ENCODE peak calls at places on chromosome 14, in six cellular contexts. One of them, this sample, is unnamed.

GRCh38 chr14:104510794-104511611 is 68.6 kb upstream of the C14orf180 start:
- DNase-seq in activated CD4-positive, alpha-beta T cell treated with anti-CD3 and anti-CD28 coated beads for 1 hour: no peak
- DNase-seq in dermis blood vessel endothelial cell: no peak
- DNase-seq in activated CD8-positive, alpha-beta T cell treated with anti-CD3 and anti-CD28 coated beads, Interleukin-2, amount 10 ng/mL, durations not matched to agents 7 days and 5 days: no peak
- DNase-seq in stimulated activated CD4-positive, alpha-beta T cell treated with anti-CD3 and anti-CD28 coated beads, Interleukin-12 subunit alpha, Interleukin-12 subunit beta, amount 100 ng/mL, for 4 hours: no peak
- DNase-seq in stimulated activated naive CD8-positive, alpha-beta T cell treated with anti-CD3 and anti-CD28 coated beads, Interleukin-15, Interleukin-2, amounts not matched to agents 100 U/mL and 50 U/mL, for 24 hours: no peak
- DNase-seq in this sample: no peak

GRCh38 chr14:87149583-87150354 is 843.2 kb downstream of the GALC start:
- DNase-seq in activated CD4-positive, alpha-beta T cell treated with anti-CD3 and anti-CD28 coated beads for 1 hour: no peak
- DNase-seq in activated CD8-positive, alpha-beta T cell treated with anti-CD3 and anti-CD28 coated beads, Interleukin-2, amount 10 ng/mL, durations not matched to agents 7 days and 5 days: no peak
- DNase-seq in dermis blood vessel endothelial cell: no peak
- DNase-seq in stimulated activated naive CD8-positive, alpha-beta T cell treated with anti-CD3 and anti-CD28 coated beads, Interleukin-15, Interleukin-2, amounts not matched to agents 100 U/mL and 50 U/mL, for 24 hours: no peak
- DNase-seq in stimulated activated CD4-positive, alpha-beta T cell treated with anti-CD3 and anti-CD28 coated beads, Interleukin-12 subunit alpha, Interleukin-12 subunit beta, amount 100 ng/mL, for 4 hours: no peak
- DNase-seq in this sample: no peak

GRCh38 chr14:96058606-96059200 is 19.5 kb downstream of the C14orf132 start:
- DNase-seq in activated CD4-positive, alpha-beta T cell treated with anti-CD3 and anti-CD28 coated beads for 1 hour: no peak
- DNase-seq in stimulated activated naive CD8-positive, alpha-beta T cell treated with anti-CD3 and anti-CD28 coated beads, Interleukin-15, Interleukin-2, amounts not matched to agents 100 U/mL and 50 U/mL, for 24 hours: no peak
- DNase-seq in activated CD8-positive, alpha-beta T cell treated with anti-CD3 and anti-CD28 coated beads, Interleukin-2, amount 10 ng/mL, durations not matched to agents 7 days and 5 days: no peak
- DNase-seq in dermis blood vessel endothelial cell: no peak
- DNase-seq in stimulated activated CD4-positive, alpha-beta T cell treated with anti-CD3 and anti-CD28 coated beads, Interleukin-12 subunit alpha, Interleukin-12 subunit beta, amount 100 ng/mL, for 4 hours: no peak
- DNase-seq in this sample: no peak

GRCh38 chr14:37903561-37904191 is 304.0 kb upstream of the SSTR1 start:
- DNase-seq in stimulated activated CD4-positive, alpha-beta T cell treated with anti-CD3 and anti-CD28 coated beads, Interleukin-12 subunit alpha, Interleukin-12 subunit beta, amount 100 ng/mL, for 4 hours: no peak
- DNase-seq in stimulated activated naive CD8-positive, alpha-beta T cell treated with anti-CD3 and anti-CD28 coated beads, Interleukin-15, Interleukin-2, amounts not matched to agents 100 U/mL and 50 U/mL, for 24 hours: peak; percentile 6
- DNase-seq in activated CD8-positive, alpha-beta T cell treated with anti-CD3 and anti-CD28 coated beads, Interleukin-2, amount 10 ng/mL, durations not matched to agents 7 days and 5 days: no peak
- DNase-seq in dermis blood vessel endothelial cell: peak; percentile 68
- DNase-seq in activated CD4-positive, alpha-beta T cell treated with anti-CD3 and anti-CD28 coated beads for 1 hour: no peak
- DNase-seq in this sample: no peak

GRCh38 chr14:102539544-102540309 is 30.2 kb upstream of the ANKRD9 start:
- DNase-seq in stimulated activated naive CD8-positive, alpha-beta T cell treated with anti-CD3 and anti-CD28 coated beads, Interleukin-15, Interleukin-2, amounts not matched to agents 100 U/mL and 50 U/mL, for 24 hours: no peak
- DNase-seq in activated CD4-positive, alpha-beta T cell treated with anti-CD3 and anti-CD28 coated beads for 1 hour: no peak
- DNase-seq in stimulated activated CD4-positive, alpha-beta T cell treated with anti-CD3 and anti-CD28 coated beads, Interleukin-12 subunit alpha, Interleukin-12 subunit beta, amount 100 ng/mL, for 4 hours: no peak
- DNase-seq in activated CD8-positive, alpha-beta T cell treated with anti-CD3 and anti-CD28 coated beads, Interleukin-2, amount 10 ng/mL, durations not matched to agents 7 days and 5 days: no peak
- DNase-seq in dermis blood vessel endothelial cell: peak; percentile 69
- DNase-seq in this sample: no peak

GRCh38 chr14:29637406-29637805 is 290.2 kb downstream of the PRKD1 start:
- DNase-seq in activated CD8-positive, alpha-beta T cell treated with anti-CD3 and anti-CD28 coated beads, Interleukin-2, amount 10 ng/mL, durations not matched to agents 7 days and 5 days: no peak
- DNase-seq in dermis blood vessel endothelial cell: peak; percentile 69
- DNase-seq in activated CD4-positive, alpha-beta T cell treated with anti-CD3 and anti-CD28 coated beads for 1 hour: no peak
- DNase-seq in stimulated activated naive CD8-positive, alpha-beta T cell treated with anti-CD3 and anti-CD28 coated beads, Interleukin-15, Interleukin-2, amounts not matched to agents 100 U/mL and 50 U/mL, for 24 hours: no peak
- DNase-seq in stimulated activated CD4-positive, alpha-beta T cell treated with anti-CD3 and anti-CD28 coated beads, Interleukin-12 subunit alpha, Interleukin-12 subunit beta, amount 100 ng/mL, for 4 hours: no peak
- DNase-seq in this sample: no peak

GRCh38 chr14:55505846-55506245 is 65.4 kb upstream of the TBPL2 start:
- DNase-seq in activated CD4-positive, alpha-beta T cell treated with anti-CD3 and anti-CD28 coated beads for 1 hour: no peak
- DNase-seq in stimulated activated naive CD8-positive, alpha-beta T cell treated with anti-CD3 and anti-CD28 coated beads, Interleukin-15, Interleukin-2, amounts not matched to agents 100 U/mL and 50 U/mL, for 24 hours: no peak
- DNase-seq in activated CD8-positive, alpha-beta T cell treated with anti-CD3 and anti-CD28 coated beads, Interleukin-2, amount 10 ng/mL, durations not matched to agents 7 days and 5 days: no peak
- DNase-seq in dermis blood vessel endothelial cell: no peak
- DNase-seq in stimulated activated CD4-positive, alpha-beta T cell treated with anti-CD3 and anti-CD28 coated beads, Interleukin-12 subunit alpha, Interleukin-12 subunit beta, amount 100 ng/mL, for 4 hours: no peak
- DNase-seq in this sample: no peak

GRCh38 chr14:92986254-92987147 is 63.6 kb downstream of the CHGA start:
- DNase-seq in activated CD8-positive, alpha-beta T cell treated with anti-CD3 and anti-CD28 coated beads, Interleukin-2, amount 10 ng/mL, durations not matched to agents 7 days and 5 days: no peak
- DNase-seq in stimulated activated naive CD8-positive, alpha-beta T cell treated with anti-CD3 and anti-CD28 coated beads, Interleukin-15, Interleukin-2, amounts not matched to agents 100 U/mL and 50 U/mL, for 24 hours: no peak
- DNase-seq in dermis blood vessel endothelial cell: peak; percentile 43
- DNase-seq in activated CD4-positive, alpha-beta T cell treated with anti-CD3 and anti-CD28 coated beads for 1 hour: no peak
- DNase-seq in stimulated activated CD4-positive, alpha-beta T cell treated with anti-CD3 and anti-CD28 coated beads, Interleukin-12 subunit alpha, Interleukin-12 subunit beta, amount 100 ng/mL, for 4 hours: no peak
- DNase-seq in this sample: no peak

GRCh38 chr14:61153436-61153835 is 127.7 kb downstream of the TMEM30B start:
- DNase-seq in activated CD8-positive, alpha-beta T cell treated with anti-CD3 and anti-CD28 coated beads, Interleukin-2, amount 10 ng/mL, durations not matched to agents 7 days and 5 days: no peak
- DNase-seq in activated CD4-positive, alpha-beta T cell treated with anti-CD3 and anti-CD28 coated beads for 1 hour: no peak
- DNase-seq in stimulated activated CD4-positive, alpha-beta T cell treated with anti-CD3 and anti-CD28 coated beads, Interleukin-12 subunit alpha, Interleukin-12 subunit beta, amount 100 ng/mL, for 4 hours: no peak
- DNase-seq in stimulated activated naive CD8-positive, alpha-beta T cell treated with anti-CD3 and anti-CD28 coated beads, Interleukin-15, Interleukin-2, amounts not matched to agents 100 U/mL and 50 U/mL, for 24 hours: no peak
- DNase-seq in dermis blood vessel endothelial cell: peak; percentile 34
- DNase-seq in this sample: no peak

GRCh38 chr14:100800041-100800440 is 25.9 kb upstream of the MEG3 start:
- DNase-seq in activated CD4-positive, alpha-beta T cell treated with anti-CD3 and anti-CD28 coated beads for 1 hour: no peak
- DNase-seq in stimulated activated naive CD8-positive, alpha-beta T cell treated with anti-CD3 and anti-CD28 coated beads, Interleukin-15, Interleukin-2, amounts not matched to agents 100 U/mL and 50 U/mL, for 24 hours: no peak
- DNase-seq in activated CD8-positive, alpha-beta T cell treated with anti-CD3 and anti-CD28 coated beads, Interleukin-2, amount 10 ng/mL, durations not matched to agents 7 days and 5 days: no peak
- DNase-seq in dermis blood vessel endothelial cell: no peak
- DNase-seq in stimulated activated CD4-positive, alpha-beta T cell treated with anti-CD3 and anti-CD28 coated beads, Interleukin-12 subunit alpha, Interleukin-12 subunit beta, amount 100 ng/mL, for 4 hours: no peak
- DNase-seq in this sample: no peak

GRCh38 chr14:51395361-51395849 is 155.4 kb downstream of the TMX1 start:
- DNase-seq in dermis blood vessel endothelial cell: peak; percentile 93
- DNase-seq in stimulated activated naive CD8-positive, alpha-beta T cell treated with anti-CD3 and anti-CD28 coated beads, Interleukin-15, Interleukin-2, amounts not matched to agents 100 U/mL and 50 U/mL, for 24 hours: no peak
- DNase-seq in activated CD4-positive, alpha-beta T cell treated with anti-CD3 and anti-CD28 coated beads for 1 hour: no peak
- DNase-seq in activated CD8-positive, alpha-beta T cell treated with anti-CD3 and anti-CD28 coated beads, Interleukin-2, amount 10 ng/mL, durations not matched to agents 7 days and 5 days: no peak
- DNase-seq in stimulated activated CD4-positive, alpha-beta T cell treated with anti-CD3 and anti-CD28 coated beads, Interleukin-12 subunit alpha, Interleukin-12 subunit beta, amount 100 ng/mL, for 4 hours: no peak
- DNase-seq in this sample: no peak

GRCh38 chr14:106605548-106606448 is 1079.4 kb downstream of the TMEM121 start:
- DNase-seq in dermis blood vessel endothelial cell: no peak
- DNase-seq in activated CD8-positive, alpha-beta T cell treated with anti-CD3 and anti-CD28 coated beads, Interleukin-2, amount 10 ng/mL, durations not matched to agents 7 days and 5 days: peak; percentile 88
- DNase-seq in stimulated activated CD4-positive, alpha-beta T cell treated with anti-CD3 and anti-CD28 coated beads, Interleukin-12 subunit alpha, Interleukin-12 subunit beta, amount 100 ng/mL, for 4 hours: peak; percentile 85
- DNase-seq in stimulated activated naive CD8-positive, alpha-beta T cell treated with anti-CD3 and anti-CD28 coated beads, Interleukin-15, Interleukin-2, amounts not matched to agents 100 U/mL and 50 U/mL, for 24 hours: peak; percentile 89
- DNase-seq in activated CD4-positive, alpha-beta T cell treated with anti-CD3 and anti-CD28 coated beads for 1 hour: peak; percentile 67
- DNase-seq in this sample: no peak

GRCh38 chr14:70489579-70490175 is 37.7 kb downstream of the ADAM21 start:
- DNase-seq in activated CD4-positive, alpha-beta T cell treated with anti-CD3 and anti-CD28 coated beads for 1 hour: no peak
- DNase-seq in stimulated activated CD4-positive, alpha-beta T cell treated with anti-CD3 and anti-CD28 coated beads, Interleukin-12 subunit alpha, Interleukin-12 subunit beta, amount 100 ng/mL, for 4 hours: no peak
- DNase-seq in dermis blood vessel endothelial cell: no peak
- DNase-seq in activated CD8-positive, alpha-beta T cell treated with anti-CD3 and anti-CD28 coated beads, Interleukin-2, amount 10 ng/mL, durations not matched to agents 7 days and 5 days: no peak
- DNase-seq in stimulated activated naive CD8-positive, alpha-beta T cell treated with anti-CD3 and anti-CD28 coated beads, Interleukin-15, Interleukin-2, amounts not matched to agents 100 U/mL and 50 U/mL, for 24 hours: no peak
- DNase-seq in this sample: no peak